ENCODE peak calls at places on chromosome 4, in five cellular contexts. C, J, D, N and L are unnamed samples.

GRCh38 chr4:152723236-152723635 is 43.4 kb upstream of the TMEM154 start:
- DNase-seq in J (no peak), N (no peak), D (no peak), C (no peak), L (no peak)

GRCh38 chr4:37664696-37665095 is 21.5 kb downstream of the RELL1 start:
- DNase-seq in D (no peak), C (no peak), J (no peak), N (no peak), L (no peak)

GRCh38 chr4:147094228-147094627 is 148.6 kb upstream of the TTC29 start:
- DNase-seq in J (no peak), C (no peak), N (no peak), D (peak; percentile 36), L (no peak)

GRCh38 chr4:154973636-154974035 is 192.6 kb downstream of the RBM46 start:
- DNase-seq in J (no peak), N (no peak), D (peak; percentile 62), C (no peak), L (no peak)

GRCh38 chr4:6752486-6752829 is 30.1 kb upstream of the KIAA0232 start:
- DNase-seq in J (no peak), D (no peak), C (no peak), N (no peak), L (no peak)

GRCh38 chr4:107579099-107579498 is 140.9 kb downstream of the PAPSS1 start:
- DNase-seq in J (no peak), D (no peak), N (no peak), C (no peak), L (no peak)

GRCh38 chr4:161206528-161207080 is 957.2 kb downstream of the FSTL5 start:
- DNase-seq in N (no peak), D (no peak), C (no peak), J (no peak), L (no peak)

GRCh38 chr4:41890085-41890484 is 45.1 kb upstream of the TMEM33 start:
- DNase-seq in N (no peak), J (no peak), C (no peak), D (no peak), L (no peak)

GRCh38 chr4:1364748-1365147 is 17.7 kb downstream of the UVSSA start:
- DNase-seq in C (no peak), J (peak; percentile 52), N (no peak), D (no peak), L (no peak)

GRCh38 chr4:101155859-101156430 is 191.4 kb downstream of the PPP3CA start:
- DNase-seq in D (no peak), C (no peak), J (no peak), N (no peak), L (no peak)

GRCh38 chr4:174320501-174321199 is 36.9 kb downstream of the CEP44 start:
- DNase-seq in N (no peak), C (no peak), D (no peak), J (no peak), L (no peak)

GRCh38 chr4:103010827-103011226 is 8.7 kb downstream of the SLC9B1 start:
- DNase-seq in D (peak; percentile 8), C (no peak), N (no peak), J (no peak), L (no peak)
- H3K27ac ChIP-seq in D (no peak overlapping the region), C (no peak overlapping the region), N (no peak overlapping the region), J (no peak overlapping the region), L (peak overlapping the region; percentile 20)

GRCh38 chr4:143358923-143359694 is 22.4 kb downstream of the GAB1 start:
- DNase-seq in D (peak; percentile 80), J (no peak), N (peak; percentile 78), C (no peak), L (no peak)

GRCh38 chr4:143357161-143357845 is 20.6 kb downstream of the GAB1 start:
- DNase-seq in C (no peak), J (no peak), N (peak; percentile 47), D (no peak), L (no peak)

GRCh38 chr4:143359794-143360193 is 23.1 kb downstream of the GAB1 start:
- DNase-seq in J (no peak), C (no peak), D (no peak), N (peak; percentile 54), L (no peak)

GRCh38 chr4:143356493-143356892 is 19.8 kb downstream of the GAB1 start:
- DNase-seq in C (no peak), D (no peak), N (peak; percentile 64), J (no peak), L (no peak)

DNA sequence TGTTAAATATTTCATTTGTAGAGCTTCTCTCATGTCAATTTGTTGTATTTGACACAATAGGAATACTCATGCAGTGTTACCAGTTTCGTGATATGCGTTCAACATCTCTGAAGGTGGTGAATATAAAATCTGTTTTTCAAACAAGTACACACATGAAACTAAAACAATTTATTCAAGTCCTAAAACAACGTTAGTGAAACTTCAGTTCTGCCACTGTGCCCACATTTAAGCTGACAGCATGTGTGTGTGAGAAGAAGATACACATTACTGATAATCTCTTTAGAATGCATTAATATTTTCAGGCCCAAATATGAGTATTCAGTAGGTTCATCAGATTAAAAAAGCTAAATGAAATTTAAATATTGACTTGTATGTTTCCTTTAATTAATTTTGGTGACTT is 21.7 kb downstream of the GAB1 start:
- DNase-seq in J (no peak), C (no peak), N (no peak), D (no peak), L (no peak)
- H3K27ac ChIP-seq in J (no peak overlapping the region), C (no peak overlapping the region), N (peak overlapping the region; percentile 45), D (peak overlapping the region; percentile 83), L (peak overlapping the region; percentile 83)

GRCh38 chr4:140236649-140237160 is 82.7 kb upstream of the MAML3 start:
- DNase-seq in D (no peak), J (no peak), C (no peak), N (no peak), L (no peak)
- H3K27ac ChIP-seq in D (peak overlapping the region; percentile 87), J (no peak overlapping the region), C (no peak overlapping the region), N (no peak overlapping the region), L (peak overlapping the region; percentile 74)

GRCh38 chr4:87985887-87986200 is 10.3 kb downstream of the SPP1 start:
- DNase-seq in J (no peak), D (no peak), N (no peak), C (no peak), L (no peak)
- H3K27ac ChIP-seq in J (no peak overlapping the region), D (no peak overlapping the region), N (no peak overlapping the region), C (peak overlapping the region; percentile 60), L (no peak overlapping the region)

DNA sequence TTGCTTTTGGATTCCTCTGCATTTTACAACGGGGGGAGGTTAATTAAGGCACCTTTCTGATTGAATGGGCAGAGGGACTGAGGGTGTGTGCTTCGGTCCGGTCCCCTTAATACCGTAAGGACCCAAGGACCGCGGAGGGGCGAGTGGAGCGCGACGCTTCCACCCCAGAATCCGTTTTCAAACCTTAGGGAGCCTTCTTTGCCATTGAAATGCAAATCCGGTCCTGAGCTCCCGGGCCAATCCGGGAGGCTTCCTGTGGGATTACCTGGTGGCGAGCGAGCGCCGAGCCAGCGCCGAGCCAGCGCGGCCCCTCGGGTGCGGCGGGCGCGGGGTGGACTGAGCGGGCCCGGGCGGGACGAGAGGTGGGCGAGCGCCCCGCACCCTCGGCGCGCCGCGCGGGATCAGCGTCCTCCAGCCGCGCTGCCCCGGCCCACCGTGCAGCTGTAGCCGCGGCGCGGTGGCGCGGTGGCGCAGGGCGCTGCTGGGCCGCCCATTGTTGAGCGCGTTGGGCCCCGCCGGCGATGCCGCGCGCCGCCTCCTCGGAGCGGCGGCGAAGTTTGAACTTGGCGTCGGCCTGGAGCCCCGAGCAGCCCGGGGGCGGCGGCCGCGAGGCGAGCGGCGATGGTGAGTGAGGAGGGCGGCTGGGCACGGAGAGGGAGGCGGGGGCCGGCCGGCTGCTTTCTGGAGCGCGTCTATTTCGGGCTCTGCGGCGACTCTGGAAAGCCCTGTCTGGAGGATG is 208.7 kb downstream of the SOWAHB start:
- DNase-seq in D (peak; percentile 65), C (no peak), N (no peak), J (peak; percentile 88), L (peak; percentile 75)
- H3K27ac ChIP-seq in D (peak overlapping the region; percentile 90), C (no peak overlapping the region), N (peak overlapping the region; percentile 54), J (peak overlapping the region; percentile 97), L (peak overlapping the region; percentile 70)

GRCh38 chr4:127985989-127986388 is 20.8 kb downstream of the ABHD18 start:
- DNase-seq in N (no peak), D (no peak), J (no peak), C (no peak), L (no peak)

GRCh38 chr4:127993150-127993549 is 27.9 kb downstream of the ABHD18 start:
- DNase-seq in N (no peak), J (no peak), D (no peak), C (no peak), L (no peak)

GRCh38 chr4:127988638-127989037 is 23.4 kb downstream of the ABHD18 start:
- DNase-seq in D (no peak), C (no peak), N (no peak), J (no peak), L (no peak)
- H3K27ac ChIP-seq in D (no peak overlapping the region), C (no peak overlapping the region), N (no peak overlapping the region), J (no peak overlapping the region), L (no peak overlapping the region)

DNA sequence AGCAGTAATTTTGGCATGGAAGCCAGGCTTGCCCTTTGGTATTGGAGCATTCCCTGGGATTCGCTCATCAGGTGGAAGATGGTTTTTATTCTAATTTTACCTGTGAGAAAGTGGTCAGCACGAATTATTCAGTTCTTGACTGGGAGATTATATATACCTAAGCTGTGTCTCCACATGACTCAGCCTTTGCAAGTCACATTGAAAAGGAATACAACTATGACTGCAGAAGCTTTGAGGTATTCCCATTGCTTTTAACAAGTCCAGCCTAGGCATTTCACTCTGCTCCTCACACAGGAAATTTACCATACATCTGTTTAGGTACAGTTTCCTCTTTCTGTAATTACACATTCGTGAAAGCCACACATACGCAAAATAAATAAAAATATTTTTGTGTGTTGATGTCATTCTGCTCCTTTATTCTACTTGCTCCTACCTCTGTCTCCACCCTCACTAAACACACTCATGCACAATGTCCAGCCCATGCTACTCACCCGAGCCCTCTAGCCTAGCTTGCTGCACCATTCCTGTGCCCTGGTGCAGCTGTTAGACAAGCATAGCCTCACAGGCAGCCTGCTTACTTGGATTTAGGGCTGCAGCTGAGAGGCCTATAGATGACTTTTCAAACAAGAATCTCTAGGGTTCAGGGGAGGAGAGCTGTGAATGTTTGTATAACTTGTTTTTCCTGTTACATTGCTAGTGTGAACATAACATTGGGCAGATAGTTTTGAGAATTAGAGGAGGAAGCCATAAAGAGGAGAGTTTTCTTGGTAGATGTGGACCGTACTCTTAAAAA is 504.4 kb upstream of the FAT1 start:
- DNase-seq in C (no peak), D (peak; percentile 16), N (peak; percentile 60), J (no peak), L (no peak)
- H3K27ac ChIP-seq in C (no peak overlapping the region), D (no peak overlapping the region), N (no peak overlapping the region), J (no peak overlapping the region), L (no peak overlapping the region)

GRCh38 chr4:78863991-78864390 is 75.2 kb downstream of the PAQR3 start:
- DNase-seq in D (no peak), N (no peak), J (no peak), C (no peak), L (no peak)
- H3K27ac ChIP-seq in D (no peak overlapping the region), N (no peak overlapping the region), J (no peak overlapping the region), C (no peak overlapping the region), L (no peak overlapping the region)